ENCODE peak calls at places on chromosome 13, in seven cellular contexts. N, X, O, K, A, F and U are unnamed samples.

GRCh38 chr13:78015782-78016181 is 97.2 kb upstream of the EDNRB start:
- DNase-seq in N (no peak), X (peak), O (no peak), K (no peak), A (no peak), F (no peak), U (no peak)

GRCh38 chr13:106533101-106533939 is 2.1 kb downstream of the EFNB2 start:
- DNase-seq in N (peak), X (peak), O (peak), K (peak), A (peak), F (peak), U (peak)

GRCh38 chr13:87676254-87677042 is 5.3 kb downstream of the SLITRK5 start:
- DNase-seq in N (no peak), X (no peak), O (no peak), K (no peak), A (no peak), F (no peak), U (no peak)

GRCh38 chr13:69565334-69565733 is 542.3 kb upstream of the ATXN8OS start:
- DNase-seq in N (no peak), X (peak), O (no peak), K (no peak), A (peak), F (peak), U (no peak)

GRCh38 chr13:98300956-98301641 is 124.0 kb upstream of the RNF113B start:
- DNase-seq in N (no peak), X (no peak), O (no peak), K (peak), A (no peak), F (no peak), U (no peak)

GRCh38 chr13:34886476-34886875 is 55.6 kb upstream of the NBEA start:
- DNase-seq in N (no peak), X (no peak), O (no peak), K (no peak), A (no peak), F (no peak), U (no peak)

GRCh38 chr13:62702502-62702901 is 1286.9 kb upstream of the PCDH20 start:
- DNase-seq in N (no peak), X (no peak), O (no peak), K (no peak), A (no peak), F (no peak), U (no peak)

GRCh38 chr13:44388427-44388826 is 14.8 kb downstream of the SERP2 start:
- DNase-seq in N (no peak), X (no peak), O (no peak), K (peak), A (no peak), F (no peak), U (no peak)

GRCh38 chr13:63625869-63626268 is 2210.2 kb upstream of the PCDH20 start:
- DNase-seq in N (no peak), X (peak), O (no peak), K (peak), A (no peak), F (peak), U (no peak)

GRCh38 chr13:33855371-33855895 is 37.5 kb downstream of the RFC3 start:
- DNase-seq in N (no peak), X (no peak), O (no peak), K (no peak), A (no peak), F (no peak), U (no peak)

GRCh38 chr13:113942591-113943103 is 31.2 kb downstream of the C13orf46 start:
- DNase-seq in N (no peak), X (no peak), O (peak), K (no peak), A (no peak), F (no peak), U (peak)

GRCh38 chr13:111531505-111531904 is 211.1 kb downstream of the TEX29 start:
- DNase-seq in N (no peak), X (peak), O (no peak), K (no peak), A (no peak), F (peak), U (no peak)

DNA sequence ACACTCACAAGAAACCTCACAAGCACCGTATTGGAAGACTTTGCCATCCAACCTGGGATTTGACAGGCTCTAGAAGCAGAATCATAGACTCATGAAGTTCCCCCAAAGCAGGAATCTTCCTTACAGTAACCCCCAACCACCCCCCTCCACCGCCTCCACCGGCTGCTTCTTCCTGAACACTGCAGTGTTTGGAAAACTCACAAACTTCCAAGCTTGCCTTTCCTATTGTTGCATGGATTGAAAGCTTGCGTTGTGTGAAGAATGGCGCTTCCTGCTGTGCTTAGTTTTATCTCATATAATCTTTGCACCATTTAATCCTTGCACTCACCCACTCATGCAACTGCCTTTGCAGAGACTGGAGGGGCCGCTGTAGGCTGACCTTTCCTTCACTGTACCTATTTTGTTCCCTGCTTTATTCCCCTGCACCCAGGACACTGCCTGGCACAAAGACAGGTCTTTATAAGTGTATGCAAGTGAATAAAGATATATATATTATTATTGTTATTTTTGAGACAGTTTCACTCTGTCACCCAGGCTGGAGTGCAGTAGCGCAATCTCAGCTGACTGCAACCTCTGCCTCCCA is 3.7 kb downstream of the ALOX5AP start:
- DNase-seq in N (no peak), X (no peak), O (no peak), K (no peak), A (no peak), F (no peak), U (no peak)
- TF ChIP-seq CTCF in N (no peak), X (no peak), O (no peak), K (no peak), A (no peak), F (no peak), U (no peak)

GRCh38 chr13:108960006-108960405 is 330.6 kb downstream of the MYO16 start:
- DNase-seq in N (no peak), X (no peak), O (no peak), K (no peak), A (no peak), F (no peak), U (no peak)

GRCh38 chr13:108955741-108956140 is 326.3 kb downstream of the MYO16 start:
- DNase-seq in N (no peak), X (no peak), O (no peak), K (no peak), A (no peak), F (no peak), U (no peak)

GRCh38 chr13:108958013-108958376 is 328.6 kb downstream of the MYO16 start:
- DNase-seq in N (no peak), X (no peak), O (no peak), K (no peak), A (no peak), F (no peak), U (no peak)

GRCh38 chr13:108959254-108959653 is 329.8 kb downstream of the MYO16 start:
- DNase-seq in N (no peak), X (no peak), O (no peak), K (no peak), A (no peak), F (no peak), U (no peak)

GRCh38 chr13:108957369-108958012 is 328.1 kb downstream of the MYO16 start:
- DNase-seq in N (no peak), X (no peak), O (no peak), K (peak), A (no peak), F (peak), U (no peak)
- TF ChIP-seq CTCF in N (no peak), X (no peak), O (no peak), K (no peak), A (no peak), F (no peak), U (no peak)

GRCh38 chr13:97127842-97128241 is 94.3 kb upstream of the MBNL2 start:
- DNase-seq in N (no peak), X (no peak), O (no peak), K (no peak), A (no peak), F (no peak), U (no peak)

GRCh38 chr13:97125810-97126738 is 96.1 kb upstream of the MBNL2 start:
- DNase-seq in N (no peak), X (peak), O (no peak), K (peak), A (peak), F (peak), U (peak)

GRCh38 chr13:97122381-97122996 is 99.6 kb upstream of the MBNL2 start:
- DNase-seq in N (no peak), X (no peak), O (no peak), K (peak), A (no peak), F (peak), U (no peak)

GRCh38 chr13:97124237-97124636 is 97.9 kb upstream of the MBNL2 start:
- DNase-seq in N (no peak), X (no peak), O (no peak), K (no peak), A (no peak), F (no peak), U (no peak)

DNA sequence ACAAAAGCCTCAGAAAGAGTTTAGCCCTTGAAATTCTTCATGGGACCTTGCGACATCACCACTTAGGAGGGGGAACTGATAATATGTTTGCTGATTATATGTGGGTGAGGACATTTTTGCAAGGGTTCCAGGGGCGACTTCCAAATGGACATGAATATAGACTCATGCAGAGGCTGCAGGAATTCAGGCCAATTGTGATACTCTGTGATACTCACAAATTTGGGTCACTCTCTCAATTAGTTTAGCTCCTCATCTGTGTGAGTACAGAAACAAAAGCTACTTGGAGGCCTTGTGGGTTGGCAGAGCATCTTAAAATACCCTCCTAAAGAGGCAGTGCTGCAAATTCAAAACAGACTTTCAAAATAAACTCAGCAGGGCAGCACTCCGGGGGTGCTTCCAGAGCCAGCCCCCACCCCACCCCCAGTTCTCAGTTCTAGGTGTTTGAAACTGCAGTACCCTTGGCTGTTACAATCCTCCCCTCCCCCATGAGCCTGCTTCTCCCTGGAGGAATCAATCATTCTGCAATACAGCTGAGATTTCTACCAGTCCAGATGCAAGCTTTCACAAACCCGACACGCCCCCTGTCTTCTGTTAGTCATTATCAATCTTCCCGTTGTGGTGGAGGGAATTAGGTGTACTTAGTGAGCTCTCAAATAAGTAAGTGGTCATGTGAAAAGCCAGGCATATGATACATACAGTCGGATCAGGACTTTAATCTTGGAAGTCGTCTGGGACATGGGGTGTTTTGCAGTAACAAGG is 96.9 kb upstream of the MBNL2 start:
- DNase-seq in N (peak), X (peak), O (no peak), K (peak), A (peak), F (peak), U (peak)
- TF ChIP-seq CTCF in N (no peak), X (no peak), O (peak), K (no peak), A (no peak), F (no peak), U (peak)

GRCh38 chr13:35984287-35984686 is 146.9 kb downstream of the DCLK1 start:
- DNase-seq in N (no peak), X (no peak), O (no peak), K (no peak), A (no peak), F (no peak), U (no peak)
- TF ChIP-seq CTCF in N (no peak), X (no peak), O (peak), K (no peak), A (no peak), F (no peak), U (no peak)

GRCh38 chr13:24985102-24985501 is 110.8 kb upstream of the PABPC3 start:
- DNase-seq in N (no peak), X (peak), O (no peak), K (no peak), A (peak), F (no peak), U (no peak)
- TF ChIP-seq CTCF in N (no peak), X (peak), O (no peak), K (no peak), A (peak), F (no peak), U (no peak)

GRCh38 chr13:110124201-110124600 is 182.8 kb downstream of the COL4A1 start:
- DNase-seq in N (no peak), X (no peak), O (no peak), K (no peak), A (no peak), F (no peak), U (no peak)

GRCh38 chr13:110126391-110126961 is 180.5 kb downstream of the COL4A1 start:
- DNase-seq in N (peak), X (peak), O (peak), K (peak), A (no peak), F (peak), U (no peak)

GRCh38 chr13:110125613-110126272 is 181.2 kb downstream of the COL4A1 start:
- DNase-seq in N (no peak), X (no peak), O (no peak), K (no peak), A (no peak), F (no peak), U (no peak)

GRCh38 chr13:110123041-110123809 is 183.7 kb downstream of the COL4A1 start:
- DNase-seq in N (no peak), X (no peak), O (no peak), K (no peak), A (no peak), F (no peak), U (no peak)

GRCh38 chr13:110125157-110125556 is 181.8 kb downstream of the COL4A1 start:
- DNase-seq in N (no peak), X (no peak), O (no peak), K (no peak), A (no peak), F (no peak), U (no peak)
- TF ChIP-seq CTCF in N (no peak), X (no peak), O (no peak), K (no peak), A (no peak), F (no peak), U (no peak)

GRCh38 chr13:93227906-93228801 is 1.5 kb downstream of the GPC6 start:
- DNase-seq in N (peak), X (no peak), O (peak), K (peak), A (no peak), F (peak), U (no peak)
- TF ChIP-seq CTCF in N (peak), X (no peak), O (peak), K (peak), A (no peak), F (peak), U (peak)

DNA sequence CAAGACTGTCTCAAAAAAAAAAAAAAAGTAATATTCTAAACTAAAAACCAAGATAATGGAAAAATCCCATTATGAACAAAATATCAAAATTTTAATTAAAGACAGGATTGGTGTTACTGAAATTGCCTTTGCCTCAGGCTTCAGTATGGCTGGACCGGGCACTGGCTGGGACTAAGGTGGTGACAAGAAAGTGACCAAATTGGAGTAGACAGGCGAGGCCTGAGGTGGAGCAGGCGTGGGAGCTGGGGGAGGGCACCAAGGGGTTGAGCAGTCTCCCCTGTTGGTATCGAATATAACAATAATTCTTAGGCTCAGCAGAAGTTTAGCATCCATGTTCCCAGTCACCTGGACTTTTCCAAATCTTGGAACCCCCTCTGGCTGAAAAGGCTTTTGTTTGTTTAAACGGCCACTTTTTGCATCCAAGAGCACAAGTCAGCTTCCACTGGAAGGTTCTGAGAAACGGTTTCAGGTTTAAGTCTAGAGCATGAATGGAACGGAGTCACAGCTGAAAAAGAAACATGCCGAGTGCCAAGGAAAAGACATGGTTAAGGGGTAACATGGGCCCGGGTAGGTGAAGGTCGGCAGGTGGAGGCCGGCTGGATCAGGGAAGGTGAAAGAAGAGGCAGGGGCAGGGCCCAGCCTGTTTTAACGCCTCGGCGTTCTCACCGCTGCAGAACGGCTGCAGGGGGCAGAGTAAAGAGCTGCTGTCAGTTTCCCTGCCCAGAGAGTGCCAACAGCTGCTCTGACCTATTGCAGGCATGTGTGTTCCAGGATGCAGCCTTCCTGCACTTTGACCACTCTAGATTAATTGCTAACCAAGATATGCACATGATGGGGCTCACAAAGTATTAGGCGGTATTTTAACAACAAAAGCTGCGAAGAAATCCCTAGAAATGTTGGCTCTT is 104.4 kb downstream of the TM9SF2 start:
- DNase-seq in N (peak), X (peak), O (peak), K (peak), A (peak), F (peak), U (no peak)
- TF ChIP-seq CTCF in N (peak), X (no peak), O (peak), K (no peak), A (peak), F (no peak), U (no peak)